ENCODE peak calls at places on chromosomes 5 and 9, in eight cellular contexts. D is PC-9, Q is mesendoderm, U is neural progenitor cell, X is hepatocyte, W is OCI-LY7, E is GM23248, T is astrocyte. J is an unnamed sample.

GRCh38 chr5:74875994-74876791 is 10.0 kb upstream of the FAM169A start:
- DNase-seq in E (no peak), Q (no peak), X (no peak), U (no peak), W (no peak), T (no peak), D (no peak), J (no peak)

GRCh38 chr5:162410365-162410764 is 342.8 kb downstream of the GABRG2 start:
- DNase-seq in W (no peak), X (no peak), E (no peak), U (no peak), D (no peak), Q (no peak), T (no peak), J (no peak)

GRCh38 chr5:1156754-1157460 is 44.5 kb upstream of the SLC6A19 start:
- DNase-seq in E (no peak), W (no peak), X (no peak), Q (no peak), D (no peak), U (no peak), T (no peak), J (no peak)

GRCh38 chr5:129973716-129974426 is 69.6 kb downstream of the CHSY3 start:
- DNase-seq in X (no peak), E (peak; percentile 30), W (no peak), D (no peak), Q (peak; percentile 73), U (no peak), T (peak; percentile 74), J (no peak)

GRCh38 chr5:38926121-38926520 is 80.3 kb downstream of the OSMR start:
- DNase-seq in D (no peak), W (no peak), T (peak; percentile 58), X (no peak), E (peak; percentile 77), Q (no peak), U (no peak), J (no peak)

GRCh38 chr5:139783436-139783955 is 12.1 kb upstream of the PSD2 start:
- DNase-seq in T (no peak), W (no peak), E (peak; percentile 23), U (no peak), D (no peak), X (no peak), Q (no peak), J (no peak)

GRCh38 chr5:83407931-83408330 is 63.6 kb upstream of the VCAN start:
- DNase-seq in T (no peak), U (no peak), Q (no peak), W (no peak), X (no peak), D (no peak), E (no peak), J (no peak)

GRCh38 chr5:150515446-150515845 is 7.5 kb downstream of the NDST1 start:
- DNase-seq in X (no peak), T (peak; percentile 80), D (no peak), W (no peak), Q (peak; percentile 72), E (peak; percentile 80), U (no peak), J (no peak)

GRCh38 chr5:56759521-56759920 is 55.8 kb upstream of the MAP3K1 start:
- DNase-seq in W (no peak), E (no peak), U (no peak), D (peak; percentile 61), X (peak; percentile 41), T (no peak), Q (no peak), J (no peak)

GRCh38 chr5:306011-306805 is 15.3 kb upstream of the AHRR start:
- DNase-seq in X (no peak), U (no peak), E (no peak), Q (no peak), D (no peak), W (no peak), T (no peak), J (no peak)

GRCh38 chr9:71767421-71768321 is 642 bp downstream of the CEMIP2 start:
- DNase-seq in U (peak; percentile 96), W (no peak), T (no peak), X (peak; percentile 55), Q (peak; percentile 63), E (peak; percentile 61), D (peak; percentile 26), J (no peak)

GRCh38 chr9:87039809-87040392 is 92.6 kb upstream of the GAS1 start:
- DNase-seq in W (no peak), U (no peak), E (peak; percentile 68), T (peak; percentile 0), Q (no peak), X (no peak), D (no peak), J (peak; percentile 68)

GRCh38 chr5:86337667-86338460 is 279.9 kb upstream of the COX7C start:
- DNase-seq in D (no peak), E (no peak), U (no peak), X (no peak), T (no peak), Q (no peak), W (no peak), J (no peak)

GRCh38 chr9:129889461-129889935 is 54.2 kb downstream of the USP20 start:
- DNase-seq in Q (no peak), T (no peak), X (no peak), E (no peak), U (no peak), W (no peak), D (no peak), J (no peak)

GRCh38 chr9:137303031-137303892 is 1.2 kb upstream of the NRARP start:
- DNase-seq in E (no peak), T (no peak), Q (no peak), U (peak; percentile 70), X (peak; percentile 50), W (no peak), D (no peak), J (peak; percentile 81)

GRCh38 chr9:129483467-129484324 is 137.2 kb downstream of the C9orf50 start:
- DNase-seq in E (peak; percentile 98), Q (peak; percentile 83), T (peak; percentile 87), W (no peak), D (peak; percentile 79), U (peak; percentile 60), X (peak; percentile 93), J (peak; percentile 80)

GRCh38 chr5:912356-913091 is 19.8 kb downstream of the TRIP13 start:
- DNase-seq in Q (peak; percentile 70), T (peak; percentile 99), D (peak; percentile 95), E (peak; percentile 45), X (no peak), U (peak; percentile 84), W (peak; percentile 15), J (peak; percentile 99)

GRCh38 chr9:136847827-136848392 is 1.3 kb upstream of the PHPT1 start:
- DNase-seq in U (peak; percentile 91), E (peak; percentile 92), Q (peak; percentile 91), T (peak; percentile 64), X (peak; percentile 93), W (peak; percentile 76), D (peak; percentile 92), J (peak; percentile 77)

GRCh38 chr9:112764344-112764743 is 13.8 kb downstream of the SNX30 start:
- DNase-seq in E (peak; percentile 94), Q (peak; percentile 57), X (peak; percentile 28), U (peak; percentile 38), D (no peak), W (no peak), T (peak; percentile 85), J (peak; percentile 35)

GRCh38 chr5:178350361-178351220 is 118.0 kb upstream of the PHYKPL start:
- DNase-seq in Q (no peak), X (no peak), W (no peak), T (no peak), U (no peak), D (no peak), E (no peak), J (no peak)
- H3K4me2 ChIP-seq in Q (no peak overlapping the region), X (no peak overlapping the region), W (no peak overlapping the region), T (no peak overlapping the region), U (no peak overlapping the region), D (no peak overlapping the region), E (no peak overlapping the region), J (no peak overlapping the region)

GRCh38 chr9:133415107-133415506 is 2.7 kb downstream of the REXO4 start:
- DNase-seq in T (no peak), D (no peak), X (no peak), W (no peak), U (no peak), Q (no peak), E (no peak), J (no peak)
- H3K79me2 ChIP-seq in T (peaks cover 58% of the 10 kb centered on the region), D (peaks cover 46% of the 10 kb centered on the region), X (peaks cover 38% of the 10 kb centered on the region), W (peaks cover 50% of the 10 kb centered on the region), U (peaks cover 38% of the 10 kb centered on the region), Q (peaks cover 19% of the 10 kb centered on the region), E (peaks cover 68% of the 10 kb centered on the region), J (peaks cover 63% of the 10 kb centered on the region)

DNA sequence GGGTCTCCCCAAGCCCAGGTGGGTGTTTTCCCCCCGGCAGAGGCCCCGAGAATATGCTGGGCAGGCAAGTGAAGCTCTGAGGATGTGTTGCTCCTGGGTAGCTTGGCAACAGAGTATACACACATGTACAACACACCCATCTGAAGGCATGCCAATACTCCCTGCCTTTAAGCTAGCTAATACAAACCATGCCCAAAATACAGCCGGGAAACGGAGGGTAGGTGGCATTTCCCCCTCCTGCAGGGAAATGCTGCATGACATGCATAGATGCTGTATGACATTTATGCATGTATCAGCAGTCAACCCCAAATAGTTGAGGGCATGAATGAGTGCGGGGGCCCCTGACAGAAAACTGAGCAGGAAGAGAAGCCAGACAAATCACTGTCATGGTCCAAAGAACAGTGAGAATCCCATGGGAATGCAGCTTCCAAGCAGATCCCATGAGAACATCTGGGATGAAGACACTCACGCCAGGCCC is 614.1 kb downstream of the EBF1 start:
- DNase-seq in X (peak; percentile 60), Q (peak; percentile 10), W (no peak), D (no peak), E (peak; percentile 89), T (no peak), U (no peak), J (no peak)
- H3K4me2 ChIP-seq in X (no peak overlapping the region), Q (no peak overlapping the region), W (no peak overlapping the region), D (no peak overlapping the region), E (no peak overlapping the region), T (no peak overlapping the region), U (no peak overlapping the region), J (no peak overlapping the region)

GRCh38 chr9:124757589-124757988 is 13.5 kb downstream of the NR6A1 start:
- DNase-seq in X (no peak), E (no peak), U (no peak), D (no peak), T (no peak), Q (peak; percentile 79), W (no peak), J (no peak)

GRCh38 chr9:124759327-124759726 is 11.8 kb downstream of the NR6A1 start:
- DNase-seq in T (no peak), E (no peak), W (no peak), D (no peak), U (no peak), X (no peak), Q (peak; percentile 64), J (no peak)

GRCh38 chr9:124758691-124759090 is 12.4 kb downstream of the NR6A1 start:
- DNase-seq in Q (no peak), D (no peak), E (no peak), W (no peak), T (no peak), U (no peak), X (no peak), J (no peak)

GRCh38 chr9:124756011-124756410 is 15.1 kb downstream of the NR6A1 start:
- DNase-seq in Q (no peak), E (no peak), T (no peak), X (no peak), U (no peak), W (no peak), D (no peak), J (no peak)

DNA sequence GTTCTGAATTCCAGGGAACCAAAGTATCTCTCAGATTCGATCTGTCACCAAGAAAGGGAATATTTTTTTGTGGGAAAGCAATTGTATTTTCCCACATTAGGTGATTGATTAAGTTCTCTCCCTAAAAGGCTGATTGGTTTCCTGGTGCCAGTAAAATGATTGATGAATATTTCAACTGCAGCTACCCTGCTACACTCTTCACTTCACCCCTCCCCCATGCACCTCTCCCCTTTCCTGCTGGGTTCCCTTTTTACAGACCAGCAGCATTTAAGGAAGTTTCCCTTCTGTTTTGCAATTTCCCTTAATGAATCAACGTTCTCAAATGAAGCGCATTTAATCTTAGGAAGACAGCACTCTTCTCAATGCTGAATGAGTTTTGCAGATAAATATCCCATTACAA is 13.1 kb downstream of the NR6A1 start:
- DNase-seq in Q (peak; percentile 73), W (no peak), X (no peak), E (no peak), U (no peak), D (no peak), T (no peak), J (no peak)
- H3K79me2 ChIP-seq in Q (peaks cover 14% of the 10 kb centered on the region), W (peaks cover 95% of the 10 kb centered on the region), X (peaks cover 71% of the 10 kb centered on the region), E (no peaks in the 10 kb centered on the region), U (peaks cover 100% of the 10 kb centered on the region), D (peaks cover 89% of the 10 kb centered on the region), T (no peaks in the 10 kb centered on the region), J (peaks cover 6% of the 10 kb centered on the region)